ENCODE peak calls at places on chromosomes 12 and 14, in six cellular contexts. F is stomach, D is osteoblast, K is WTC11, E is ovary, J is cardiac muscle cell. B is an unnamed sample.

GRCh38 chr14:100221419-100222218 is 17.3 kb upstream of the YY1 start:
- DNase-seq in K (peak), E (peak), J (peak), D (peak), F (peak), B (peak)

GRCh38 chr12:38886064-38886463 is 19.3 kb downstream of the CPNE8 start:
- DNase-seq in F (peak), K (no peak), E (no peak), J (peak), D (peak), B (no peak)

GRCh38 chr12:117105902-117106301 is 6.7 kb upstream of the TESC start:
- DNase-seq in E (no peak), F (no peak), D (no peak), J (no peak), K (no peak), B (peak)

GRCh38 chr14:50388256-50388931 is 8.3 kb downstream of the CDKL1 start:
- DNase-seq in K (peak), E (peak), F (peak), J (no peak), D (no peak), B (no peak)

GRCh38 chr12:118185602-118186397 is 49.9 kb downstream of the PEBP1 start:
- DNase-seq in K (no peak), F (no peak), J (no peak), E (no peak), D (no peak), B (no peak)

GRCh38 chr12:63362801-63363200 is 211.8 kb upstream of the AVPR1A start:
- DNase-seq in D (no peak), F (no peak), E (no peak), J (no peak), K (no peak), B (no peak)

GRCh38 chr14:77319416-77319815 is 1.3 kb downstream of the POMT2 start:
- DNase-seq in D (no peak), J (no peak), E (no peak), F (no peak), K (no peak), B (no peak)

GRCh38 chr14:78164226-78164853 is 5.8 kb upstream of the NRXN3 start:
- DNase-seq in K (peak), J (no peak), D (no peak), E (no peak), F (peak), B (no peak)

GRCh38 chr12:109696485-109697269 is 16.9 kb upstream of the FAM222A start:
- DNase-seq in J (peak), D (peak), K (no peak), E (no peak), F (no peak), B (no peak)

GRCh38 chr12:41277019-41277770 is 89.1 kb downstream of the PDZRN4 start:
- DNase-seq in D (no peak), J (peak), F (no peak), K (peak), E (no peak), B (no peak)

GRCh38 chr12:27176765-27177164 is 67.3 kb upstream of the STK38L start:
- DNase-seq in F (no peak), J (peak), K (no peak), E (no peak), D (peak), B (no peak)

GRCh38 chr14:68283378-68284123 is 464.0 kb downstream of the RAD51B start:
- DNase-seq in E (no peak), J (peak), D (no peak), K (no peak), F (no peak), B (no peak)

GRCh38 chr12:104846056-104846762 is 111.9 kb downstream of the SLC41A2 start:
- DNase-seq in E (no peak), D (peak), J (peak), F (no peak), K (no peak), B (no peak)

GRCh38 chr12:113267621-113268020 is 46.4 kb downstream of the TPCN1 start:
- DNase-seq in K (no peak), E (peak), D (no peak), F (no peak), J (no peak), B (no peak)

GRCh38 chr12:80442426-80443222 is 1.4 kb upstream of the PTPRQ start:
- DNase-seq in D (no peak), J (peak), K (no peak), F (no peak), E (no peak), B (no peak)

GRCh38 chr12:104285740-104286537 is 17.6 kb upstream of the EID3 start:
- DNase-seq in E (no peak), F (peak), J (peak), D (no peak), K (no peak), B (peak)

GRCh38 chr14:64303471-64303917 is 9.3 kb upstream of the ESR2 start:
- DNase-seq in J (peak), D (peak), F (no peak), K (no peak), E (no peak), B (no peak)

GRCh38 chr12:71128191-71128590 is 29.6 kb downstream of the TSPAN8 start:
- DNase-seq in E (no peak), D (no peak), J (peak), K (no peak), F (no peak), B (no peak)

GRCh38 chr12:108046135-108046534 is 83.0 kb upstream of the WSCD2 start:
- DNase-seq in F (no peak), K (no peak), E (no peak), J (no peak), D (no peak), B (no peak)

GRCh38 chr14:79581912-79582576 is 629.3 kb downstream of the DIO2 start:
- DNase-seq in F (no peak), E (no peak), K (no peak), J (no peak), D (no peak), B (no peak)

GRCh38 chr12:116863275-116863767 is 17.9 kb downstream of the HRK start:
- DNase-seq in F (no peak), J (no peak), D (no peak), E (no peak), K (peak), B (no peak)

GRCh38 chr14:105023791-105024480 is 3.1 kb upstream of the CDCA4 start:
- DNase-seq in K (no peak), J (no peak), F (no peak), E (no peak), D (peak), B (no peak)

GRCh38 chr14:80546056-80546854 is 335.0 kb upstream of the DIO2 start:
- DNase-seq in J (no peak), K (no peak), D (no peak), E (no peak), F (no peak), B (no peak)

GRCh38 chr14:91854327-91854934 is 12.9 kb downstream of the TC2N start:
- DNase-seq in D (no peak), F (no peak), E (no peak), J (no peak), K (no peak), B (no peak)

GRCh38 chr12:32107376-32108267 is 975 bp downstream of the BICD1 start:
- DNase-seq in E (no peak), K (no peak), J (peak), D (peak), F (no peak), B (no peak)

GRCh38 chr12:32104572-32105355 is 1.9 kb upstream of the BICD1 start:
- DNase-seq in K (no peak), F (no peak), J (no peak), D (no peak), E (no peak), B (no peak)

GRCh38 chr12:32106153-32106516 is 512 bp upstream of the BICD1 start:
- DNase-seq in K (no peak), F (no peak), E (no peak), J (no peak), D (no peak), B (no peak)

GRCh38 chr12:32108829-32109228 is 2.2 kb downstream of the BICD1 start:
- DNase-seq in F (no peak), J (no peak), E (no peak), K (no peak), D (no peak), B (no peak)

GRCh38 chr12:32106517-32107366 is at the start of gene BICD1:
- DNase-seq in D (peak), J (peak), E (peak), F (peak), K (peak), B (peak)
- TF ChIP-seq CTCF in D (peak), J (peak), E (peak), F (peak), K (no peak), B (peak)

GRCh38 chr12:78959556-78959955 is 95.0 kb downstream of the SYT1 start:
- DNase-seq in D (no peak), J (peak), E (no peak), K (no peak), F (no peak), B (no peak)
- TF ChIP-seq CTCF in D (no peak), J (no peak), E (no peak), K (no peak), F (no peak), B (no peak)

GRCh38 chr12:93594766-93595165 is 22.3 kb downstream of the SOCS2 start:
- DNase-seq in E (no peak), D (no peak), F (no peak), K (no peak), J (no peak), B (no peak)

GRCh38 chr12:93587601-93588000 is 15.1 kb downstream of the SOCS2 start:
- DNase-seq in E (no peak), F (no peak), J (no peak), D (no peak), K (no peak), B (no peak)

GRCh38 chr12:93593833-93594232 is 21.4 kb downstream of the SOCS2 start:
- DNase-seq in K (no peak), E (no peak), F (no peak), J (no peak), D (no peak), B (no peak)

GRCh38 chr12:93592641-93593396 is 20.3 kb downstream of the SOCS2 start:
- DNase-seq in E (no peak), F (no peak), D (peak), J (no peak), K (no peak), B (no peak)

GRCh38 chr12:93591137-93591868 is 18.8 kb downstream of the SOCS2 start:
- DNase-seq in K (peak), F (peak), D (peak), E (peak), J (peak), B (peak)
- TF ChIP-seq CTCF in K (no peak), F (no peak), D (no peak), E (no peak), J (no peak), B (no peak)

GRCh38 chr12:13120431-13120830 is 17.0 kb upstream of the GSG1 start:
- DNase-seq in D (peak), E (no peak), J (no peak), K (no peak), F (no peak), B (no peak)
- TF ChIP-seq CTCF in D (peak), E (no peak), J (no peak), K (no peak), F (no peak), B (no peak)

GRCh38 chr14:103716899-103717411 is 1.3 kb downstream of the ZFYVE21 start:
- DNase-seq in D (no peak), J (no peak), F (no peak), K (no peak), E (no peak), B (no peak)

GRCh38 chr14:103716091-103716801 is 636 bp downstream of the ZFYVE21 start:
- DNase-seq in F (no peak), E (peak), K (no peak), D (peak), J (peak), B (peak)

GRCh38 chr14:103713304-103714062 is 1.8 kb downstream of the XRCC3 start:
- DNase-seq in J (no peak), F (no peak), D (no peak), E (no peak), K (no peak), B (no peak)

GRCh38 chr14:103714063-103714724 is 1.1 kb downstream of the XRCC3 start:
- DNase-seq in E (no peak), D (no peak), J (no peak), K (no peak), F (no peak), B (no peak)

GRCh38 chr14:103715052-103716000 is at the start of the genes XRCC3 and ZFYVE21:
- DNase-seq in D (peak), F (peak), J (peak), E (peak), K (peak), B (peak)
- TF ChIP-seq CTCF in D (no peak), F (no peak), J (no peak), E (no peak), K (no peak), B (no peak)

DNA sequence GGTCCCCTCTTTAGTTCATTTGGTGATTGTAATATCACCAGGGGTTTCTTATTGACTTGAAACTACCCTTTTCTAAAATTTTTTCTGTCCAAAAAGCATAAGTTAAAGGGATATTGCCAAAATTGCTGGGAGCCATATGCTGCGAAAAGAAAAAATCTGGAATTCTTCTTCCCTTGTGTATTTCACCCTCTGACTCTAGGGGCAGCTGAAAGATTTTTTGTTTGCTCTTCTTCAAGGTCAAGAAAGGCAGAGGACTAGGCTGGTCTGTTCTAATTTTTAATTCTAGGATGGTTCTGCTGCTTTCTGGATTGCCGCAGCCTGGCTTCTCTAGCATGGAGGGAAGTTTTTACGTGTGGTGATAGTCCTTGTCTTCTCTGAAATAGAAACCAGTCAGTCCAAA is 61.6 kb downstream of the FBXL14 start:
- DNase-seq in K (no peak), D (no peak), F (no peak), J (no peak), E (no peak), B (no peak)
- TF ChIP-seq CTCF in K (no peak), D (no peak), F (no peak), J (no peak), E (no peak), B (no peak)

GRCh38 chr14:22610931-22611330 is 12.8 kb downstream of the ABHD4 start:
- DNase-seq in K (no peak), D (no peak), J (no peak), F (no peak), E (no peak), B (no peak)

GRCh38 chr14:22607291-22607690 is 9.2 kb downstream of the ABHD4 start:
- DNase-seq in E (no peak), D (no peak), F (no peak), J (no peak), K (no peak), B (no peak)

GRCh38 chr14:22614240-22614799 is 16.2 kb downstream of the ABHD4 start:
- DNase-seq in F (no peak), D (peak), J (peak), E (peak), K (no peak), B (no peak)

GRCh38 chr14:22613736-22614239 is 15.7 kb downstream of the ABHD4 start:
- DNase-seq in F (no peak), J (no peak), D (no peak), E (no peak), K (no peak), B (no peak)

GRCh38 chr14:22613091-22613695 is 15.1 kb downstream of the ABHD4 start:
- DNase-seq in E (no peak), F (no peak), K (no peak), J (no peak), D (no peak), B (no peak)
- TF ChIP-seq CTCF in E (no peak), F (no peak), K (no peak), J (peak), D (peak), B (no peak)

B was measured in upper lobe of right lung.